ENCODE peak calls at places on chromosomes 11 and 22, in seven cellular contexts. Y is cardiac muscle cell, M is neural progenitor cell, E is PC-9, T is thyroid gland, G is upper lobe of right lung, K is psoas muscle. H is an unnamed sample. For H3K4me1, the result is how much of the 10 kb centered on the place peaks cover.

GRCh38 chr22:42856179-42856864 is 751 bp downstream of the ARFGAP3 start:
- DNase-seq in Y (peak), E (peak), G (peak), M (peak), K (peak), T (peak), H (peak)

GRCh38 chr11:116414357-116414756 is 358.4 kb downstream of the BUD13 start:
- DNase-seq in E (no peak), T (no peak), G (no peak), M (no peak), K (no peak), Y (no peak), H (no peak)

GRCh38 chr11:45087761-45088160 is 58.7 kb upstream of the PRDM11 start:
- DNase-seq in M (no peak), T (no peak), K (no peak), G (no peak), Y (no peak), E (no peak), H (no peak)

GRCh38 chr11:60950933-60951610 is 904 bp downstream of the SLC15A3 start:
- DNase-seq in M (peak), G (peak), K (no peak), E (no peak), T (peak), Y (peak), H (no peak)

GRCh38 chr11:126969865-126970479 is 30.6 kb downstream of the KIRREL3 start:
- DNase-seq in T (no peak), K (no peak), M (peak), Y (peak), E (no peak), G (no peak), H (peak)

GRCh38 chr11:113618360-113618759 is 87.7 kb downstream of the TMPRSS5 start:
- DNase-seq in M (no peak), Y (peak), G (no peak), K (no peak), E (no peak), T (no peak), H (no peak)

GRCh38 chr22:38799265-38800002 is 5.5 kb upstream of the DNAL4 start:
- DNase-seq in M (no peak), E (no peak), T (no peak), G (no peak), K (no peak), Y (peak), H (no peak)

GRCh38 chr11:27420722-27421572 is 51.6 kb downstream of the LGR4 start:
- DNase-seq in K (no peak), M (no peak), G (no peak), T (no peak), Y (peak), E (no peak), H (no peak)

GRCh38 chr11:58919980-58920379 is 19.3 kb upstream of the GLYATL1 start:
- DNase-seq in K (no peak), E (no peak), T (no peak), M (no peak), Y (no peak), G (no peak), H (no peak)

GRCh38 chr11:45146072-45147016 is at the start of gene PRDM11:
- DNase-seq in E (peak), G (peak), T (peak), Y (peak), M (peak), K (peak), H (peak)

GRCh38 chr11:106304274-106304673 is 226.8 kb downstream of the AASDHPPT start:
- DNase-seq in M (no peak), G (no peak), K (no peak), E (no peak), Y (peak), T (no peak), H (no peak)

GRCh38 chr11:33413296-33413695 is 156.1 kb downstream of the HIPK3 start:
- DNase-seq in K (no peak), Y (no peak), G (no peak), M (no peak), T (no peak), E (no peak), H (no peak)

GRCh38 chr11:14942735-14943134 is 29.4 kb downstream of the CALCA start:
- DNase-seq in Y (no peak), M (no peak), T (no peak), E (no peak), K (no peak), G (no peak), H (no peak)

GRCh38 chr11:130858215-130858614 is 58.1 kb downstream of the SNX19 start:
- DNase-seq in Y (no peak), T (no peak), M (no peak), K (no peak), E (no peak), G (no peak), H (peak)

GRCh38 chr22:30607939-30608338 is 965 bp downstream of the TCN2 start:
- DNase-seq in E (no peak), G (no peak), M (no peak), T (no peak), Y (no peak), K (peak), H (no peak)

GRCh38 chr11:127205688-127206217 is 205.2 kb upstream of the KIRREL3 start:
- DNase-seq in K (no peak), T (no peak), E (no peak), G (no peak), Y (no peak), M (no peak), H (no peak)

GRCh38 chr11:2305862-2306823 is 4.3 kb downstream of the TSPAN32 start:
- DNase-seq in M (no peak), G (peak), T (no peak), Y (peak), K (peak), E (no peak), H (no peak)

GRCh38 chr11:57530215-57530595 is 349 bp downstream of the TIMM10 start:
- DNase-seq in K (no peak), T (no peak), E (no peak), Y (no peak), M (no peak), G (no peak), H (no peak)

GRCh38 chr11:122682464-122682863 is 26.9 kb downstream of the UBASH3B start:
- DNase-seq in Y (no peak), K (no peak), G (no peak), T (no peak), E (no peak), M (no peak), H (no peak)

GRCh38 chr22:49643466-49643865 is 184.2 kb downstream of the BRD1 start:
- DNase-seq in T (no peak), M (no peak), G (no peak), E (no peak), K (no peak), Y (no peak), H (no peak)

GRCh38 chr11:27203077-27203476 is 159.9 kb downstream of the CCDC34 start:
- DNase-seq in T (no peak), Y (no peak), E (no peak), G (no peak), M (no peak), K (no peak), H (no peak)

GRCh38 chr11:92122561-92122960 is 102.1 kb upstream of the FAT3 start:
- DNase-seq in M (no peak), K (no peak), G (no peak), T (no peak), Y (no peak), E (no peak), H (no peak)

DNA sequence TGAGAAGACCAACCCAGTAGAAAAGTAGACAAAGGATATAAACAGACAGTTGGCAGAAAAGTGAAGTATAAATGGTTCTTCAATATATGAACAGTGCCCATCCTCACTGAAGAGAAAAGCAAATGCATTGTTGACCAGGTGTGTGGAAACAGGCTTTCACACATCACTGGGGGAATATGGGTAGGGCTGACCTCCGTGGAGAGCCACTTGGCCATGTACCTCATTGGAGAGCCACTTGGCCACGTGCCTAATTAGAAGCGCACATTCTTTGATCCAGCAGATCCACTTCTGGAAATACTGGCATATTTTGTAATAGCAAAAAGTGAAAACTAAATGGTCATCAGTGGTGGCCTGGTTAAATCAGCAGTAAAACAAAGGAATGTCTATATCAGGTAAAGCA is 43.2 kb downstream of the PPP6R3 start:
- DNase-seq in M (no peak), T (peak), Y (no peak), G (peak), K (no peak), E (no peak), H (no peak)
- H3K4me1 ChIP-seq in M (under half), T (half or more), Y (half or more), G (half or more), K (half or more), E (under half), H (under half)

GRCh38 chr11:7332451-7332850 is 80.7 kb downstream of the SYT9 start:
- DNase-seq in E (no peak), G (no peak), T (no peak), M (no peak), K (no peak), Y (no peak), H (no peak)
- TF ChIP-seq CTCF in E (no peak), G (no peak), T (no peak), M (no peak), K (no peak), Y (no peak), H (no peak)

GRCh38 chr22:36541831-36542391 is 12.9 kb upstream of the EIF3D start:
- DNase-seq in K (no peak), Y (peak), T (no peak), G (no peak), E (peak), M (no peak), H (no peak)
- H3K4me3 ChIP-seq in K (no peak), Y (no peak), T (no peak), G (no peak), E (peak), M (no peak), H (no peak)

GRCh38 chr11:12140186-12140938 is 30.0 kb downstream of the MICAL2 start:
- DNase-seq in K (no peak), G (peak), T (no peak), Y (no peak), E (no peak), M (no peak), H (peak)

GRCh38 chr11:12137938-12138731 is 27.7 kb downstream of the MICAL2 start:
- DNase-seq in Y (peak), K (no peak), E (no peak), G (peak), T (peak), M (peak), H (peak)

GRCh38 chr11:12137005-12137690 is 26.8 kb downstream of the MICAL2 start:
- DNase-seq in K (no peak), T (no peak), G (peak), E (no peak), M (no peak), Y (no peak), H (no peak)

GRCh38 chr11:12141283-12141682 is 30.9 kb downstream of the MICAL2 start:
- DNase-seq in T (no peak), M (no peak), E (no peak), K (no peak), G (peak), Y (no peak), H (peak)

GRCh38 chr11:12139144-12139881 is 28.9 kb downstream of the MICAL2 start:
- DNase-seq in E (no peak), Y (peak), M (no peak), G (peak), K (no peak), T (peak), H (peak)
- H3K4me1 ChIP-seq in E (under half), Y (under half), M (under half), G (half or more), K (under half), T (half or more), H (half or more)

DNA sequence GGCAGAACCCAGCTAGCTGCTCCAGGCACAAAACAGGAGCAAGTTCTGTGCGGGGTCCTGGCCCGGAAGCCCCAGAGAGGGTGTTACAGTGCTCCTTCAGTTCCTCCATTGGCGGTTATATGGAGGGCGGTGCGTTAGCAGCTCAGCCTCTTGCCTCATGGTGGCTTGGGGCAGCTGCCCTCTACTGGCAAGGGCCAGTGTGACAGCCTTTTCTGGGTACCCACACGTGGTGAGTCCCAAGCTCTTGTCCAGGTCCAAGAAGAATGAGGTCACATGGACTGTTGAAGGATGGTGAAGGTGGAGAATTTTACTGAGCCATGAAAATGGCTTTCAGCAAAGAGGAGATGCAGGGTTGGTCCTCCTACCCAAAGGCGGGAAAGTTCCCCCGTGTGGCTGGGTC is 100.5 kb downstream of the WT1 start:
- DNase-seq in E (no peak), K (no peak), M (peak), Y (no peak), G (no peak), T (no peak), H (no peak)
- TF ChIP-seq CTCF in E (peak), K (no peak), M (peak), Y (peak), G (peak), T (no peak), H (no peak)

GRCh38 chr11:118911880-118912741 is 13.6 kb downstream of the BCL9L start:
- DNase-seq in Y (peak), M (peak), E (peak), K (peak), T (peak), G (peak), H (peak)

GRCh38 chr11:118911113-118911879 is 14.4 kb downstream of the BCL9L start:
- DNase-seq in K (peak), M (peak), Y (peak), E (peak), T (no peak), G (no peak), H (peak)

GRCh38 chr11:118913411-118914125 is 12.2 kb downstream of the BCL9L start:
- DNase-seq in M (peak), G (no peak), E (no peak), T (peak), Y (no peak), K (peak), H (no peak)

GRCh38 chr11:118914178-118914918 is 11.4 kb downstream of the BCL9L start:
- DNase-seq in M (peak), T (peak), K (peak), E (peak), Y (peak), G (no peak), H (peak)

GRCh38 chr11:118912742-118913410 is 12.8 kb downstream of the BCL9L start:
- DNase-seq in T (no peak), K (peak), G (no peak), M (no peak), Y (no peak), E (no peak), H (peak)
- H3K4me3 ChIP-seq in T (no peak), K (peak), G (peak), M (no peak), Y (no peak), E (peak), H (peak)

GRCh38 chr11:94864646-94865045 is 96.5 kb downstream of the AMOTL1 start:
- DNase-seq in T (no peak), G (no peak), M (no peak), K (no peak), Y (no peak), E (no peak), H (no peak)
- H3K4me1 ChIP-seq in T (under half), G (under half), M (under half), K (under half), Y (under half), E (under half), H (under half)

DNA sequence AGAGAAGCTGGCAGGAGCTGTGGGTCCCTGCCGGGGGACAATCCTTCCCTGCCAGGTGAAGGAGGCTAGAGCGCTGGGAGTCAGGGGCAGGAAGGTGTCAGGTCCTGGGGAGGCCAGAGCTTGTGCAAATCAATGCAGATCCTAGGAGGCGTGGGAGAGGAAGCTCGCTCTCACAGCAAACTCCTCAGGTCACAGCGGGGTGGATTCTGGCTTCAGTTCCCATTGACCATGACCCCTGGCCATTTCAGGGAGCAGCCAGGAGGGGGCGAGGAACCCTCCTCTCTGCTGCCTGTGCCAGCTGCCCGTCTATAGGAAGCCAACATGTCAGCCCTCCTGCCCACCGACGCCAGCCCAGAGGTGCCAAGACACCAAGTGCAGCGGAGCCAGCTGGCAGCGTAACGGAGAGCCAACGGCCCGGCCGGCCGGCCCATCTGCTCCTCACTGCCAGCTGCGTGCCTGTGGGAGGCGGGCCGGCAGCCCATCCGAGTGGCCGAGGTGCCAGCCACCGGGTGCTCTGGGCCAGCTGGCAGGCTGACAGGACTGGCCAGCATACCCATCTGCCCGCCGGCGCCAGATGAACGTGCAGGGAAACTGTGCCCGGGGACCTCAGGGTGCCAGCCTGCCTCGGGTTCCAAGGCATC is 374.9 kb downstream of the MIAT start:
- DNase-seq in G (no peak), E (no peak), M (peak), K (peak), T (no peak), Y (peak), H (no peak)
- TF ChIP-seq CTCF in G (no peak), E (no peak), M (peak), K (no peak), T (no peak), Y (peak), H (no peak)

DNA sequence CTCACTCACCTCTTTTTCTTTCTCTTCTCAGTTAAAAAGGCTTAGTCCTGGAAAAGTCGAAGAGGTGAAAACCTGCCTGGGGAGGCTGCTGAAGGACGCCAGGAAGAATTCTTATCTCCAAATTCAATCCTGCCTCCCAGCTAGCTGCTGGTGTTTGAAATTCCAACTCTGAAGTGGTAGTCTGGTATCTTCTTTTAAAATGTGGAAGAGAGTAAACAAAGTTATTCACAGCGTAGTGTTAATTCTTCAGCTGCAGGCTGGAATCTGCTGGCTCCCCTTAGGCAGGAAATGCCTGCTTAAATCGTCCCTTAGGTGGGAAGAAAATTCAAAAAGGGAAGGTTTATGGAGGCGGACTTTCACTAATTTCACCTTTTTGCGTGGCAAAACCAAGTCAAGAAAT is 439.0 kb upstream of the CCDC90B start:
- DNase-seq in E (no peak), Y (no peak), M (peak), K (no peak), T (no peak), G (no peak), H (peak)
- H3K4me3 ChIP-seq in E (no peak), Y (no peak), M (peak), K (peak), T (peak), G (peak), H (peak)

H was measured in Caco-2.